ENCODE peak calls at places on chromosomes 6 and 20, in eight cellular contexts. H is activated CD8-positive, alpha-beta memory T cell treated with anti-CD3 and anti-CD28 coated beads for 24 hours; O is left ventricle myocardium superior; V is retina; U is skeletal muscle cell; W is HTR-8/SVneo; F is ELR; S is AG10803. C is an unnamed sample.

GRCh38 chr20:2626853-2627541 is 25.4 kb upstream of the NOP56 start:
- DNase-seq in H (no peak), O (no peak), V (no peak), U (peak; percentile 7), W (no peak), F (peak; percentile 92), S (peak; percentile 75), C (no peak)

GRCh38 chr6:157070403-157071107 is 252.8 kb downstream of the TMEM242 start:
- DNase-seq in H (no peak), O (no peak), V (peak; percentile 82), U (no peak), W (no peak), F (no peak), S (peak; percentile 67), C (no peak)

GRCh38 chr20:54123587-54124180 is 50.1 kb downstream of the CYP24A1 start:
- DNase-seq in H (no peak), O (no peak), V (no peak), U (peak; percentile 95), W (peak; percentile 95), F (peak; percentile 99), S (peak; percentile 94), C (no peak)

GRCh38 chr6:4672772-4673171 is 103.4 kb upstream of the CDYL start:
- DNase-seq in H (no peak), O (no peak), V (no peak), U (no peak), W (no peak), F (no peak), S (peak; percentile 80), C (no peak)

GRCh38 chr6:152050451-152051195 is 243.1 kb downstream of the ESR1 start:
- DNase-seq in H (no peak), O (no peak), V (no peak), U (no peak), W (no peak), F (no peak), S (no peak), C (no peak)

GRCh38 chr20:62064788-62065668 is 653 bp downstream of the TAF4 start:
- DNase-seq in H (no peak), O (no peak), V (no peak), U (no peak), W (no peak), F (peak; percentile 45), S (no peak), C (no peak)

GRCh38 chr6:132698608-132699007 is 15.2 kb downstream of the VNN1 start:
- DNase-seq in H (no peak), O (no peak), V (no peak), U (no peak), W (no peak), F (no peak), S (no peak), C (no peak)

GRCh38 chr20:24673678-24674570 is 204.5 kb downstream of the SYNDIG1 start:
- DNase-seq in H (no peak), O (no peak), V (no peak), U (no peak), W (no peak), F (peak; percentile 67), S (peak; percentile 72), C (no peak)

GRCh38 chr20:48928832-48929725 is 7.6 kb downstream of the ARFGEF2 start:
- DNase-seq in H (no peak), O (no peak), V (no peak), U (peak; percentile 17), W (no peak), F (no peak), S (peak; percentile 78), C (no peak)

GRCh38 chr20:51417745-51418529 is 124.6 kb downstream of the NFATC2 start:
- DNase-seq in H (no peak), O (no peak), V (no peak), U (no peak), W (no peak), F (peak; percentile 22), S (no peak), C (no peak)

GRCh38 chr6:79240509-79240908 is 6.0 kb upstream of the HMGN3 start:
- DNase-seq in H (no peak), O (no peak), V (no peak), U (no peak), W (no peak), F (no peak), S (no peak), C (no peak)

GRCh38 chr6:71187136-71187535 is 101.5 kb upstream of the OGFRL1 start:
- DNase-seq in H (no peak), O (no peak), V (no peak), U (no peak), W (no peak), F (no peak), S (no peak), C (no peak)

GRCh38 chr6:131776986-131777385 is 30.8 kb upstream of the ENPP1 start:
- DNase-seq in H (no peak), O (no peak), V (no peak), U (no peak), W (no peak), F (no peak), S (no peak), C (no peak)

GRCh38 chr6:142728910-142729481 is 216.0 kb downstream of the HIVEP2 start:
- DNase-seq in H (no peak), O (no peak), V (no peak), U (peak; percentile 49), W (no peak), F (peak; percentile 34), S (peak; percentile 71), C (no peak)

GRCh38 chr6:123316733-123317323 is 319.9 kb downstream of the TRDN start:
- DNase-seq in H (no peak), O (no peak), V (no peak), U (no peak), W (no peak), F (peak; percentile 41), S (peak; percentile 15), C (no peak)

GRCh38 chr6:129248976-129249375 is 366.0 kb downstream of the LAMA2 start:
- DNase-seq in H (no peak), O (no peak), V (peak; percentile 28), U (no peak), W (no peak), F (no peak), S (no peak), C (no peak)

GRCh38 chr6:41231246-41231645 is 3.1 kb downstream of the TREML4 start:
- DNase-seq in H (no peak), O (no peak), V (no peak), U (no peak), W (no peak), F (no peak), S (no peak), C (no peak)

GRCh38 chr6:152552616-152553209 is 84.4 kb downstream of the SYNE1 start:
- DNase-seq in H (no peak), O (peak; percentile 72), V (peak; percentile 66), U (peak; percentile 36), W (peak; percentile 36), F (peak; percentile 69), S (peak; percentile 70), C (peak; percentile 2)

GRCh38 chr6:23394699-23395098 is 731.3 kb upstream of the NRSN1 start:
- DNase-seq in H (no peak), O (no peak), V (peak; percentile 51), U (no peak), W (no peak), F (no peak), S (no peak), C (no peak)

GRCh38 chr6:127366281-127367022 is 23.0 kb upstream of the ECHDC1 start:
- DNase-seq in H (no peak), O (no peak), V (no peak), U (peak; percentile 88), W (peak; percentile 84), F (peak; percentile 97), S (peak; percentile 97), C (no peak)

GRCh38 chr20:18632196-18632789 is 44.4 kb downstream of the DTD1 start:
- DNase-seq in H (peak; percentile 79), O (peak; percentile 59), V (peak; percentile 74), U (no peak), W (peak; percentile 51), F (peak; percentile 70), S (peak; percentile 57), C (no peak)

GRCh38 chr20:64055893-64056638 is 6.6 kb upstream of the SOX18 start:
- DNase-seq in H (no peak), O (peak; percentile 76), V (no peak), U (no peak), W (no peak), F (no peak), S (no peak), C (no peak)

GRCh38 chr6:15389079-15389758 is 143.3 kb downstream of the JARID2 start:
- DNase-seq in H (no peak), O (no peak), V (no peak), U (peak; percentile 15), W (no peak), F (no peak), S (peak; percentile 58), C (no peak)

GRCh38 chr20:14384411-14384810 is 47.0 kb upstream of the FLRT3 start:
- DNase-seq in H (no peak), O (no peak), V (no peak), U (peak; percentile 6), W (no peak), F (no peak), S (no peak), C (no peak)

GRCh38 chr20:610130-611046 is at the start of gene TCF15:
- DNase-seq in H (no peak), O (peak; percentile 86), V (peak; percentile 67), U (no peak), W (peak; percentile 91), F (no peak), S (no peak), C (no peak)

GRCh38 chr6:169903122-169903521 is 151.7 kb downstream of the ERMARD start:
- DNase-seq in H (no peak), O (no peak), V (no peak), U (no peak), W (no peak), F (no peak), S (no peak), C (no peak)

GRCh38 chr6:40485300-40485699 is 101.9 kb downstream of the LRFN2 start:
- DNase-seq in H (no peak), O (no peak), V (peak; percentile 42), U (no peak), W (no peak), F (no peak), S (no peak), C (no peak)

GRCh38 chr6:11179088-11179977 is 53.1 kb downstream of the NEDD9 start:
- DNase-seq in H (no peak), O (no peak), V (no peak), U (no peak), W (no peak), F (no peak), S (no peak), C (no peak)

GRCh38 chr6:93784794-93785757 is 365.7 kb upstream of the EPHA7 start:
- DNase-seq in H (no peak), O (no peak), V (no peak), U (peak; percentile 94), W (no peak), F (no peak), S (peak; percentile 7), C (no peak)

GRCh38 chr6:149863846-149864577 is at the start of gene LRP11:
- DNase-seq in H (peak; percentile 92), O (peak; percentile 92), V (peak; percentile 89), U (no peak), W (peak; percentile 85), F (peak; percentile 86), S (peak; percentile 78), C (no peak)

GRCh38 chr6:119333707-119334295 is 15.8 kb downstream of the MAN1A1 start:
- DNase-seq in H (no peak), O (no peak), V (no peak), U (no peak), W (no peak), F (peak; percentile 35), S (no peak), C (no peak)

GRCh38 chr6:37131104-37131959 is 38.6 kb upstream of the PIM1 start:
- DNase-seq in H (no peak), O (peak; percentile 87), V (peak; percentile 76), U (no peak), W (no peak), F (no peak), S (peak; percentile 51), C (peak; percentile 52)

GRCh38 chr6:98487612-98488011 is 346.8 kb upstream of the POU3F2 start:
- DNase-seq in H (no peak), O (no peak), V (peak; percentile 36), U (no peak), W (no peak), F (no peak), S (no peak), C (no peak)

GRCh38 chr20:31595654-31596411 is 9.3 kb upstream of the ID1 start:
- DNase-seq in H (no peak), O (peak; percentile 89), V (peak; percentile 65), U (peak; percentile 91), W (peak; percentile 63), F (peak; percentile 100), S (peak; percentile 97), C (peak; percentile 53)

C was measured in thoracic aorta.